ENCODE peak calls at places on chromosomes 12 and 14, in six cellular contexts. I, E, V, C, X and F are unnamed samples.

GRCh38 chr12:44015333-44015941 is 179.6 kb downstream of the TMEM117 start:
- DNase-seq in I (no peak), E (peak; percentile 45), V (peak; percentile 81), C (peak; percentile 12), X (no peak), F (no peak)

GRCh38 chr12:107660230-107660629 is 25.4 kb upstream of the PWP1 start:
- DNase-seq in I (no peak), E (no peak), V (no peak), C (no peak), X (no peak), F (no peak)

GRCh38 chr12:130973906-130974305 is 20.2 kb downstream of the ADGRD1 start:
- DNase-seq in I (peak; percentile 56), E (no peak), V (no peak), C (no peak), X (no peak), F (no peak)

GRCh38 chr14:105700622-105701288 is 174.4 kb downstream of the TMEM121 start:
- DNase-seq in I (peak; percentile 40), E (no peak), V (no peak), C (no peak), X (no peak), F (no peak)

GRCh38 chr12:106274575-106275081 is 26.8 kb upstream of the CKAP4 start:
- DNase-seq in I (no peak), E (peak; percentile 18), V (no peak), C (no peak), X (no peak), F (no peak)

GRCh38 chr12:10140001-10140400 is 10.0 kb upstream of the CLEC7A start:
- DNase-seq in I (no peak), E (peak; percentile 60), V (peak; percentile 61), C (peak; percentile 25), X (peak; percentile 19), F (no peak)

GRCh38 chr12:17691369-17691768 is 398.6 kb downstream of the RERGL start:
- DNase-seq in I (no peak), E (no peak), V (no peak), C (no peak), X (no peak), F (no peak)

GRCh38 chr12:29980304-29980703 is 196.6 kb upstream of the TMTC1 start:
- DNase-seq in I (no peak), E (no peak), V (no peak), C (no peak), X (no peak), F (no peak)

GRCh38 chr14:65847065-65847847 is 434.7 kb downstream of the FUT8 start:
- DNase-seq in I (no peak), E (no peak), V (no peak), C (no peak), X (peak; percentile 86), F (no peak)

GRCh38 chr12:111757361-111758119 is 9.2 kb upstream of the ALDH2 start:
- DNase-seq in I (peak; percentile 72), E (peak; percentile 35), V (peak; percentile 68), C (no peak), X (no peak), F (no peak)

GRCh38 chr14:33668066-33668465 is 282.8 kb downstream of the EGLN3 start:
- DNase-seq in I (no peak), E (peak; percentile 19), V (no peak), C (no peak), X (no peak), F (no peak)

GRCh38 chr14:54591461-54592245 is 24.7 kb downstream of the SAMD4A start:
- DNase-seq in I (no peak), E (peak; percentile 31), V (no peak), C (no peak), X (no peak), F (no peak)

GRCh38 chr12:70744133-70744532 is 106.9 kb upstream of the PTPRB start:
- DNase-seq in I (no peak), E (no peak), V (no peak), C (no peak), X (no peak), F (no peak)

GRCh38 chr14:101887219-101887618 is 77.2 kb upstream of the DYNC1H1 start:
- DNase-seq in I (no peak), E (no peak), V (no peak), C (no peak), X (no peak), F (no peak)

GRCh38 chr14:81070511-81070910 is 115.1 kb downstream of the TSHR start:
- DNase-seq in I (no peak), E (no peak), V (no peak), C (no peak), X (no peak), F (no peak)